ENCODE peak calls at places on chromosomes 6 and 20, in five cellular contexts. I is A549, R is K562, O is GM12878, K is HepG2. Q is an unnamed sample.

GRCh38 chr20:1946442-1946761 is 47.5 kb downstream of the PDYN start:
- DNase-seq in I (no peak), R (no peak), O (no peak), K (no peak), Q (no peak)

GRCh38 chr20:24469116-24470030 is at the start of gene SYNDIG1:
- DNase-seq in I (peak; percentile 25), R (no peak), O (no peak), K (no peak), Q (no peak)

GRCh38 chr20:59837623-59838394 is 95.6 kb downstream of the SYCP2 start:
- DNase-seq in I (no peak), R (no peak), O (peak; percentile 17), K (no peak), Q (no peak)

GRCh38 chr6:107813555-107814194 is 10.4 kb downstream of the SCML4 start:
- DNase-seq in I (no peak), R (no peak), O (no peak), K (no peak), Q (no peak)

GRCh38 chr20:63686492-63687321 is 9.7 kb upstream of the TNFRSF6B start:
- DNase-seq in I (no peak), R (peak; percentile 48), O (no peak), K (no peak), Q (peak; percentile 80)

GRCh38 chr6:39983193-39983592 is 48.9 kb upstream of the MOCS1 start:
- DNase-seq in I (no peak), R (no peak), O (no peak), K (no peak), Q (no peak)

GRCh38 chr20:15297059-15297875 is 959.9 kb upstream of the FLRT3 start:
- DNase-seq in I (no peak), R (no peak), O (no peak), K (no peak), Q (no peak)

GRCh38 chr20:35008411-35009342 is 53.0 kb downstream of the MYH7B start:
- DNase-seq in I (no peak), R (no peak), O (no peak), K (no peak), Q (no peak)

GRCh38 chr6:109034439-109035041 is 60.1 kb downstream of the SESN1 start:
- DNase-seq in I (no peak), R (no peak), O (no peak), K (no peak), Q (no peak)

GRCh38 chr6:70289299-70289698 is 13.6 kb downstream of the COL9A1 start:
- DNase-seq in I (no peak), R (no peak), O (no peak), K (peak; percentile 14), Q (no peak)

GRCh38 chr6:119215309-119215708 is 134.3 kb downstream of the MAN1A1 start:
- DNase-seq in I (no peak), R (no peak), O (no peak), K (peak; percentile 68), Q (peak; percentile 30)

GRCh38 chr6:52877168-52877567 is 32.3 kb downstream of the GSTA3 start:
- DNase-seq in I (no peak), R (no peak), O (no peak), K (no peak), Q (peak; percentile 96)

GRCh38 chr6:44078795-44079671 is 48.2 kb downstream of the MRPL14 start:
- DNase-seq in I (peak; percentile 65), R (peak; percentile 80), O (no peak), K (peak; percentile 79), Q (peak; percentile 67)

GRCh38 chr6:115539531-115539930 is 521.2 kb downstream of the FRK start:
- DNase-seq in I (no peak), R (no peak), O (no peak), K (no peak), Q (no peak)

GRCh38 chr6:24332306-24332705 is 25.6 kb downstream of the DCDC2 start:
- DNase-seq in I (no peak), R (no peak), O (no peak), K (peak; percentile 54), Q (no peak)

GRCh38 chr6:159257846-159258245 is 88.6 kb downstream of the FNDC1 start:
- DNase-seq in I (no peak), R (no peak), O (no peak), K (no peak), Q (no peak)

GRCh38 chr6:23994013-23994412 is 132.0 kb upstream of the NRSN1 start:
- DNase-seq in I (no peak), R (no peak), O (no peak), K (no peak), Q (no peak)

DNA sequence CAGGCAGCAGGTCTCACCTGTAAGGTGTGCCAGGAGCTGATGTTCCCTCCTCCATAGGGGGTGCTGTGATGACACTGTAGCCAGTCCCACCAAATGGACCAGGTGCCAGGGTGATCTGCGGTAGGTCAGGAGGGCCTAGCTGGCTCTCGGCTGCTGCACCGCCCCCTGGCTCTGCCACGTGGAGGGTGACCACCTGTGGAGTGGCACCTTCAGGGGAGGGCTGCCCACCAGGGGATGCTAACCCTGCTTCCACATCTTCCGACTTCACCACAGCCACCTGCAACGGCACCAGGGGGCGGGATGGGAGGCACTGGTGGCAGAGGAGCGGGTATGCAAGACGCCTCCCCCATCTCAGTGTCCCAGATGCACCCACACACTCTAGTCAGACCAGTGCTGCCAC is 18.3 kb downstream of the ZNF335 start:
- DNase-seq in I (no peak), R (no peak), O (no peak), K (no peak), Q (no peak)
- TF ChIP-seq POLR2A in I (no peak), R (no peak), O (peak; percentile 62), K (no peak), Q (no peak)

DNA sequence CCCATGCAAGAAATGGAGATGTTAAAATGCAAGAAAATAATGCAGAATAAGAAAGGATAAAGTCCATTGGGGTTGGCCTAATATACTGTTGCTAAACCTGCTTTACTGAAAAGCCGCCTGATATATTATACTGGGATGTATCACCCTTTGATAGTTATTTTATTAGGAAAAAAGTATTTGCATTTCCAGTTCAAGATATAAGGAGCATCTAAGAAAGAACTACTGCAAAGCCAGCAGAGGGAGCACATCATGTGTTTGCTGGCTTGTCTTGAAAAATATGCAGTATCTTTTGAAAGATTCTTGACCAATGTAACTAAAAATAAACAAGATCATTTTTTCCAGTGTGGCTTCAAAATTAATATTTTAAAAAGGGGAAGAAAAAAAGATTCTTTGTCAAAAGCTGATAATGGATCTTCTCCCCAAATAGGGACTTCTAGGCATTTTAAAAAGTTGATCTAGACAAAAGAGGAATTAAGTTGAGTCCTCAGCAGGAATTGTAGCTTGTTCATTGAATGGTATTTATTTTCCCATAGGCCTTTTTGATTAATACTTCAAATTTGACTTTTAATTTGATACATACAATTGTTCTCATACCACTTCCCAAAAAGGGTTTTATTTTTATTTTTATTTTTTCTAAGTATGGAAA is 214.9 kb downstream of the ZFAND3 start:
- DNase-seq in I (no peak), R (no peak), O (no peak), K (peak; percentile 18), Q (peak; percentile 79)
- TF ChIP-seq USF2 in I (no peak), R (no peak), O (no peak), K (no peak), Q (no peak)

GRCh38 chr20:31489152-31489551 is 14.1 kb downstream of the REM1 start:
- DNase-seq in I (no peak), R (no peak), O (no peak), K (no peak), Q (no peak)

GRCh38 chr20:31485450-31486339 is 10.6 kb downstream of the REM1 start:
- DNase-seq in I (no peak), R (peak; percentile 29), O (no peak), K (no peak), Q (peak; percentile 8)

GRCh38 chr20:31488171-31488570 is 13.1 kb downstream of the REM1 start:
- DNase-seq in I (no peak), R (no peak), O (no peak), K (no peak), Q (no peak)

DNA sequence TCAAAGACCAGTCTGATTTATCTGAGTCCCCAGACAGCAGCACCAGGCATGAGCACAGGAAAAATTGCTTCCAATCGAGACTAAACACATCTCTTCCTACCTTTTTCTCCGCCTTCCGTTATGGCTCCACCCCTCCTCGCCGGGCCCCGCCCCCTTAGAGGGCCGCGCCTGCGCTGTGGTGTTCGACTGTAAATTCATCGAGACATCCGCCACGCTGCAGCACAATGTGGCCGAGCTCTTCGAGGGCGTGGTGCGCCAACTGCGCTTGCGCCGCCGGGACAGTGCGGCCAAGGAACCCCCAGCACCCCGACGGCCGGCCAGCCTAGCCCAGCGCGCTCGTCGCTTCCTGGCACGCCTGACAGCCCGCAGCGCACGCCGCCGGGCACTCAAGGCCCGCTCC is 8.9 kb downstream of the REM1 start:
- DNase-seq in I (no peak), R (peak; percentile 77), O (no peak), K (no peak), Q (no peak)
- H3K9me3 ChIP-seq in I (no peaks in the 10 kb centered on the region), R (no peaks in the 10 kb centered on the region), O (no peaks in the 10 kb centered on the region), K (no peaks in the 10 kb centered on the region), Q (no peaks in the 10 kb centered on the region)

DNA sequence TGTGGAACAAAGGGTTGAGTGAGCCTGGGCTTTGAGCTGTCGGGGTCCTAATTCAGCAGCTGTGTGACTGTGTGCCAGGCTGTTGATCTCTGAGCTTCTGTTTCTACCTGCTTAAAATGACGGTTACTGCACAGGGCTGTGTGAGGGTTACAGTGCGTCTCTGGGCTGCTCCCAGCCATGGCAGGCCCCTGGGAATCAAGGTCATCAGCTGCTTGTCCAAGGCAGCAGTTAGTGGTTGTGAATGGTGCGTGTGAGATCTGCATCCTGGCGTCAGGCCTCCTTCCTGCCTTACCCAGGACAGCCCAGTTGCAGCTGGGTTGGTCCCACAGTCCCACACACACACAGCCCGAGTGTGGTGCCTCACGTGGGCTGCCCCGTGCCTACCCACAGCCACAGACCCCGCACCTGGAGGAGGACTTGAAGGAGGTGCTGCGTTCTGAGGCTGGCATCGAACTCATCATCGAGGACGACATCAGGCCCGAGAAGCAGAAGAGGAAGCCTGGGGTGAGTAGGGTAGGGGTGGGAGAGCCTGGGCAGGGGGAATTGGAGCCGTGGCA is 15.6 kb downstream of the GTSF1L start:
- DNase-seq in I (no peak), R (no peak), O (no peak), K (no peak), Q (no peak)
- TF ChIP-seq POLR2A in I (no peak), R (no peak), O (peak; percentile 49), K (no peak), Q (no peak)

DNA sequence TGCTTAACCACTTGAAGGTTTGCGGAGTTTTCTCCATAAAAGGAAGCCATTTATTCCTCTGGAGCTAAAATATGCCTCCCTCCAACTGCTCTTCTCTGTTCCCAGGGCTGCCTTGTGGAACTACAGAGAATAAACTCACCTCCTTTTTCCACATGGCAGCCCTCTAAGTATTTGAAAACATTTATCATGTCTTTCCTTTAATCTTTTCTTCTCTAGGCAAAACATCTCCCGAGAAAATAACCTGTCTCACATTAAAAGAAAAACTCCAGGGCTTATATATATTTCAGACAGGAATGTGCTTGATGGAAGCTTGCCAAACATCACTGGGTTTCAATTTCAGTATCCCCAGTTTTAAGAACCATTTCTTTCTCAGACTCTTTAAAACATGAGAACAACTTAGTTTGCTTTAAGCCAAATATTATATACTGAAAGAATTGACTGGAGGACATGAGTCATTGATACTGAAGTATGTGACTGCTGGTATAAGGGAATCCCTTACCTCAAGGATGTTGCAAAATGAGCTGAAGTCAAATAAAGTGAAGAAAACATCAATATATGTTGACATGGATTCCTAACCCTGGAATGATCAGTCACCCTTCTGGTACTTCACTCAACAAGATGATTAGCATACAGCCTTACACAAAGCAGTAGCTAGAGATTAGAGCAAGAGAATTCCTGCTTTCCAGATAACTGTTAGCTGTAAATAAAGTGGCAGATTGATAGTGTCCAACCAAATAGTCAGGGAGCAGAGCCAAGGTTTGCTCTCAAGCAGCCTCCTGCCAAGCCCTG is 74.0 kb downstream of the ZBTB2 start:
- DNase-seq in I (peak; percentile 8), R (no peak), O (no peak), K (no peak), Q (peak; percentile 90)
- TF ChIP-seq USF2 in I (no peak), R (no peak), O (no peak), K (no peak), Q (no peak)

Q was measured in IMR-90.